ENCODE peak calls at places on chromosome 11, in seven cellular contexts. One of them, this sample, is unnamed.

GRCh38 chr11:117978982-117979381 is 7.2 kb upstream of the IL10RA start:
- DNase-seq in right atrium auricular region: peak
- DNase-seq in cardiac fibroblast: no peak
- DNase-seq in BJ: no peak
- DNase-seq in left ventricle myocardium inferior: no peak
- DNase-seq in upper lobe of right lung: no peak
- DNase-seq in GM10248: no peak
- DNase-seq in this sample: no peak

GRCh38 chr11:75351541-75352416 is at the start of gene ARRB1:
- DNase-seq in left ventricle myocardium inferior: peak
- DNase-seq in GM10248: peak
- DNase-seq in cardiac fibroblast: peak
- DNase-seq in BJ: no peak
- DNase-seq in upper lobe of right lung: peak
- DNase-seq in right atrium auricular region: no peak
- DNase-seq in this sample: no peak

GRCh38 chr11:119885067-119885466 is 156.1 kb upstream of the NECTIN1 start:
- DNase-seq in BJ: no peak
- DNase-seq in left ventricle myocardium inferior: no peak
- DNase-seq in right atrium auricular region: no peak
- DNase-seq in cardiac fibroblast: no peak
- DNase-seq in GM10248: no peak
- DNase-seq in upper lobe of right lung: no peak
- DNase-seq in this sample: no peak

GRCh38 chr11:114892381-114893197 is 214.3 kb downstream of the NXPE2 start:
- DNase-seq in upper lobe of right lung: no peak
- DNase-seq in GM10248: no peak
- DNase-seq in BJ: no peak
- DNase-seq in right atrium auricular region: no peak
- DNase-seq in cardiac fibroblast: no peak
- DNase-seq in left ventricle myocardium inferior: no peak
- DNase-seq in this sample: no peak

GRCh38 chr11:33952805-33953204 is 60.9 kb upstream of the LMO2 start:
- DNase-seq in left ventricle myocardium inferior: no peak
- DNase-seq in BJ: no peak
- DNase-seq in right atrium auricular region: no peak
- DNase-seq in upper lobe of right lung: no peak
- DNase-seq in GM10248: no peak
- DNase-seq in cardiac fibroblast: no peak
- DNase-seq in this sample: no peak

GRCh38 chr11:92180664-92181251 is 43.9 kb upstream of the FAT3 start:
- DNase-seq in right atrium auricular region: no peak
- DNase-seq in upper lobe of right lung: no peak
- DNase-seq in cardiac fibroblast: peak
- DNase-seq in BJ: peak
- DNase-seq in left ventricle myocardium inferior: no peak
- DNase-seq in GM10248: no peak
- DNase-seq in this sample: no peak

GRCh38 chr11:119065369-119065768 is 2.2 kb upstream of the VPS11 start:
- DNase-seq in left ventricle myocardium inferior: no peak
- DNase-seq in cardiac fibroblast: peak
- DNase-seq in upper lobe of right lung: no peak
- DNase-seq in BJ: no peak
- DNase-seq in GM10248: peak
- DNase-seq in right atrium auricular region: no peak
- DNase-seq in this sample: no peak

GRCh38 chr11:79342686-79343085 is 98.1 kb downstream of the TENM4 start:
- DNase-seq in GM10248: no peak
- DNase-seq in right atrium auricular region: no peak
- DNase-seq in BJ: no peak
- DNase-seq in left ventricle myocardium inferior: no peak
- DNase-seq in upper lobe of right lung: no peak
- DNase-seq in cardiac fibroblast: no peak
- DNase-seq in this sample: no peak

GRCh38 chr11:35059040-35059439 is 79.9 kb upstream of the CD44 start:
- DNase-seq in cardiac fibroblast: no peak
- DNase-seq in GM10248: no peak
- DNase-seq in BJ: no peak
- DNase-seq in upper lobe of right lung: no peak
- DNase-seq in right atrium auricular region: no peak
- DNase-seq in left ventricle myocardium inferior: no peak
- DNase-seq in this sample: no peak

DNA sequence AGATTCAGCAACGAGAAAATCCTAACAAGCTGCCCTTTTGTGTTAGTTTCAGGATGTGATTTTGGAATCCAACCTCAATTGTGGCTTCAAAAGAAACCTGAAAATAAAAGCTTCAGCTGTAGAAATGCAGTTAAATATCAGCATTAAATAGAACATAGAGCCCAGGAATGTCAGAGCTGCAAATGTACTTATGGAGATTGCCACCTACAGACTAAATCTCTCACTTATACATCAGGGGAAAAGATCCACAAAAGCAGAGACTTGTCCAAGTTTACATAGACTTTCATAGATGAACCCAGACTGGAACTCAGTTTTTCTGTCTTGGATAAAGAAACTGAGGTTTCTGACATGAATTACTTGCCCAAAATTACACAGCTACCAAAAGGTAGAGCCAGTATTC is 446.6 kb downstream of the DLG2 start:
- DNase-seq in left ventricle myocardium inferior: no peak
- DNase-seq in right atrium auricular region: no peak
- DNase-seq in BJ: no peak
- DNase-seq in upper lobe of right lung: no peak
- DNase-seq in cardiac fibroblast: no peak
- DNase-seq in GM10248: no peak
- DNase-seq in this sample: no peak
- TF ChIP-seq CTCF in left ventricle myocardium inferior: no peak
- TF ChIP-seq CTCF in right atrium auricular region: no peak
- TF ChIP-seq CTCF in BJ: no peak
- TF ChIP-seq CTCF in upper lobe of right lung: no peak
- TF ChIP-seq CTCF in cardiac fibroblast: no peak
- TF ChIP-seq CTCF in GM10248: no peak
- TF ChIP-seq CTCF in this sample: no peak

DNA sequence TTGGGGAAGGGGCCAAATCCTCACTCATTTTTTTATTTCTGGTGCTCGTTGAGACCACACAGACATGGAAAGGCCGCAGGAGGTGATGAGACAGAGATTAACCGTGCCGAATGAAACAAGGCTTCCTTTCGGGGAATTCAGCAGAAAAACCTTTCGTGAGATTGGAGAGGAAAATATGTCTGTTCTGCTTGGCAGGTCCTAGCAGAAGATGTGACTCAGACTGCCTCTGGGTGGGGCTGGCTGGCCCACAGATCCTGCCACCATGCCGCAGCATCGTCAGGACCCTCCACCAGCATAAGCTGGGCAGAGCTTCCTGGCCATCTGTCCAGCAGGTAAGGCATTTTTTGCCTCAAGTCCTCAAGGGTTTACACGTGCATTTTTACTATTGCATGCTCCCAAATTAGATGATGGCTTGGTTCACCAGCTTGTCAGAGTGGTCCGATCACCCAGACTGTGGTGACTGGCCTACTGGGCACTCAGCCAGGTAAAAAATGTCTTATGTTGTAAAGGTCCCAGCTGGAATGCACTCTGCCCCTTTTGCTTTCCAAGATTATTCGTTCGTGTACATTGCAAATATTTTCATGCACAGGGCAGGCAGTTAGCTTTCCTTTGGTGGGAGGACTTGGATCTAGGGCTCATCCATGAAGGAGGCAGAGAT is 1.5 kb downstream of the DDB2 start:
- DNase-seq in left ventricle myocardium inferior: no peak
- DNase-seq in BJ: peak
- DNase-seq in upper lobe of right lung: no peak
- DNase-seq in right atrium auricular region: peak
- DNase-seq in cardiac fibroblast: peak
- DNase-seq in GM10248: peak
- DNase-seq in this sample: peak
- TF ChIP-seq CTCF in left ventricle myocardium inferior: no peak
- TF ChIP-seq CTCF in BJ: no peak
- TF ChIP-seq CTCF in upper lobe of right lung: peak
- TF ChIP-seq CTCF in right atrium auricular region: no peak
- TF ChIP-seq CTCF in cardiac fibroblast: no peak
- TF ChIP-seq CTCF in GM10248: peak
- TF ChIP-seq CTCF in this sample: peak

DNA sequence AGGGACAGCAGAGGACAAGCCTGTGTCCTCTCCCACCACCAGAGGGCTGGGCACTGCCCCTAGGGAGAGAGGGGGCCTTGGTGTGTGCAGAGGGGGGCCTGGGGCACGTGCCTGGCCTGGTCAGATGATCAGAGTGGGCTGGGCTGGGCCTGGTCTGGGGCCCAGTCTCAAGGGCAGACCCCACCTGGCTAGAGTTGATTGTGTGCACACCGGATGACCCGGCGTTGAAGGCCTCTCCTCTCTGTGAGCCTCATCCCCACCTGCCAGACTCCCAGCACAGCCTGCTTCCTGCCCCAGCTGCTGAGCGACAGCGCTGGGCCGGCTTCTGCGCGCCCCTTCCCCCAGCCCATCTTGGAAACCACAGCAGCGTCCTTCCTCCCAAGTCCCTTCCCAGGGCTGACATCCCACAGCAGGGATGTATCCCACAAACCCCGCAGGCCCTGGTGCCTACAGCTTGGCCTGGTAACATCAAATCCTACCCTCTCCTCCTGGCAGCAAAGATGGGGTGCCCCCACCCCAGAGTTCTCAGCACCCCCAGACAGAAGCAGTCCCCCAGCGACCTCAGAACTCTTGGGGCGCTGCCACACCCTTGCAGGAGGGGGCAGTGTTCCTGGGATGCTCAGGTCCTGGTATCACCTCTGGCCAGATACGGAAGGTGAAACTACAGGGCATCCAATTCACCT is 11.1 kb upstream of the TSSC4 start:
- DNase-seq in right atrium auricular region: no peak
- DNase-seq in upper lobe of right lung: no peak
- DNase-seq in BJ: no peak
- DNase-seq in cardiac fibroblast: no peak
- DNase-seq in left ventricle myocardium inferior: no peak
- DNase-seq in GM10248: no peak
- DNase-seq in this sample: no peak
- TF ChIP-seq CTCF in right atrium auricular region: no peak
- TF ChIP-seq CTCF in upper lobe of right lung: no peak
- TF ChIP-seq CTCF in BJ: peak
- TF ChIP-seq CTCF in cardiac fibroblast: no peak
- TF ChIP-seq CTCF in left ventricle myocardium inferior: no peak
- TF ChIP-seq CTCF in GM10248: no peak
- TF ChIP-seq CTCF in this sample: peak

DNA sequence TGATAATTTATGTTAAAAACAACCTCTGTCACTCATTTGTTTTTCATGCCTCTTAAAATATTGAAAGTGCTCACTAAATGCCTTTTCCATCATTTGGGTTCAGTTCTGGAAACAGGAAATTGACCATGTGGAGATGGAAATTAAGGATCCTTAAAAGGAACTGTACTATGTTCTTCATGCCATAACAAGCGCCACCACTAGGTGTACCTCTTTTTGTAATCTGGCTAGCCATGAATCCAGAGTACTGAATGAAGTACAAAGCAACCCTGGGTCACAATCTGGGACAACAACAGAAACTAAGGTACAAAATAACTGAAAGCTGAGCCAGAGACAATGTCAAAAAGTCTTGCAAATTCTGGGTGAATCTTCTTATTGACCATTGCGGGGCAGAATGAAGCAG is 559.1 kb downstream of the FAM181B start:
- DNase-seq in left ventricle myocardium inferior: no peak
- DNase-seq in BJ: no peak
- DNase-seq in cardiac fibroblast: no peak
- DNase-seq in GM10248: no peak
- DNase-seq in upper lobe of right lung: no peak
- DNase-seq in right atrium auricular region: no peak
- DNase-seq in this sample: no peak
- TF ChIP-seq CTCF in left ventricle myocardium inferior: peak
- TF ChIP-seq CTCF in BJ: no peak
- TF ChIP-seq CTCF in cardiac fibroblast: peak
- TF ChIP-seq CTCF in GM10248: no peak
- TF ChIP-seq CTCF in upper lobe of right lung: no peak
- TF ChIP-seq CTCF in right atrium auricular region: no peak
- TF ChIP-seq CTCF in this sample: peak

GRCh38 chr11:47406896-47407745 is 1.3 kb upstream of the SLC39A13 start:
- DNase-seq in GM10248: no peak
- DNase-seq in cardiac fibroblast: peak
- DNase-seq in right atrium auricular region: no peak
- DNase-seq in left ventricle myocardium inferior: no peak
- DNase-seq in BJ: no peak
- DNase-seq in upper lobe of right lung: no peak
- DNase-seq in this sample: no peak
- TF ChIP-seq CTCF in GM10248: no peak
- TF ChIP-seq CTCF in cardiac fibroblast: no peak
- TF ChIP-seq CTCF in right atrium auricular region: no peak
- TF ChIP-seq CTCF in left ventricle myocardium inferior: no peak
- TF ChIP-seq CTCF in BJ: peak
- TF ChIP-seq CTCF in upper lobe of right lung: no peak
- TF ChIP-seq CTCF in this sample: no peak

DNA sequence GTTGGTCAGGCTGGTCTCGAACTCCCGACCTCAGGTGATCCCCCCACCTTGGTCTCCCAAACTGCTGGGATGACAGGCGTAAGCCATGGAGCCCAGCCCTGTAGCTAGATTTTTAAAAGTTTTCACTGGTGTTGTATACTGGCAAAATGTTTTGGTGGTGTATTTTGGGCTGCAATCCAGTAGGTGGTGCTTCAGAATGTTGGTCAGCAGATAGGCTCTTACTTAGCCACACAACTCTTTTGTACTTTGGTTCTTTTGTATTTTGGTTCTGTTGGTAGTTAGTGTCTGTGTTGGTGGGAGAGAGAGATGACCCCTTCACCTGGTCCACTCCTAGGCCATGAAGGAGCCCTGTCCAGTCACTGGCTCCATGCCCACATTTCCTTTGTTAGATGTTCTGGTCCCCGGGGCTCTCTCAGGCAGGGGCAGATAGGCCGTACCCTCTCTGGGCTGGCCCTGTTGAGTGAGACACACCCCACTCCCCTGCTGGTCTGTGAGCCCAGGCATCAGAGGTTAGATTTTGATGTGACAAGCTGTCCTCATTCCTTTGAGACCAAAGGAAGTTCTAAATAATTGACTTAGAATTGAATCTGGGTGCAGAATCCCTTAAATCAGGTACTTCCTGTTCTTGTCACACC is 123.8 kb downstream of the DDX10 start:
- DNase-seq in cardiac fibroblast: peak
- DNase-seq in left ventricle myocardium inferior: no peak
- DNase-seq in BJ: no peak
- DNase-seq in GM10248: peak
- DNase-seq in upper lobe of right lung: no peak
- DNase-seq in right atrium auricular region: no peak
- DNase-seq in this sample: no peak
- TF ChIP-seq CTCF in cardiac fibroblast: peak
- TF ChIP-seq CTCF in left ventricle myocardium inferior: peak
- TF ChIP-seq CTCF in BJ: peak
- TF ChIP-seq CTCF in GM10248: peak
- TF ChIP-seq CTCF in upper lobe of right lung: peak
- TF ChIP-seq CTCF in right atrium auricular region: no peak
- TF ChIP-seq CTCF in this sample: peak